ENCODE peak calls at places on chromosomes 12 and 14, in eight cellular contexts. H is GM23338, K is neural progenitor cell, E is PC-3, I is MM.1S, N is HCT116, R is GM23248, C is hepatocyte. D is an unnamed sample.

GRCh38 chr14:57847096-57847495 is 18.8 kb downstream of the SLC35F4 start:
- DNase-seq in H (no peak), K (no peak), E (no peak), I (no peak), N (no peak), R (peak; percentile 75), C (no peak), D (no peak)

GRCh38 chr12:111412007-111412829 is 6.5 kb downstream of the SH2B3 start:
- DNase-seq in H (peak; percentile 81), K (peak; percentile 74), E (no peak), I (no peak), N (no peak), R (peak; percentile 17), C (no peak), D (no peak)

GRCh38 chr14:70234066-70234950 is 45.6 kb upstream of the SLC8A3 start:
- DNase-seq in H (no peak), K (no peak), E (no peak), I (no peak), N (no peak), R (no peak), C (no peak), D (no peak)

GRCh38 chr12:75212072-75212471 is 2.4 kb upstream of the KCNC2 start:
- DNase-seq in H (no peak), K (no peak), E (no peak), I (no peak), N (no peak), R (no peak), C (no peak), D (no peak)

GRCh38 chr12:12934556-12934955 is 17.4 kb downstream of the GPRC5D start:
- DNase-seq in H (no peak), K (no peak), E (no peak), I (no peak), N (no peak), R (no peak), C (no peak), D (no peak)

GRCh38 chr14:77206261-77206824 is 24.7 kb downstream of the TMEM63C start:
- DNase-seq in H (no peak), K (no peak), E (no peak), I (no peak), N (no peak), R (no peak), C (no peak), D (no peak)

GRCh38 chr14:83260751-83261150 is 1727.1 kb upstream of the SEL1L start:
- DNase-seq in H (no peak), K (no peak), E (no peak), I (no peak), N (no peak), R (no peak), C (no peak), D (no peak)

GRCh38 chr14:78253986-78254385 is 83.8 kb downstream of the NRXN3 start:
- DNase-seq in H (no peak), K (no peak), E (peak; percentile 68), I (no peak), N (no peak), R (peak; percentile 92), C (no peak), D (no peak)

GRCh38 chr12:45276154-45276553 is 60.3 kb downstream of the ANO6 start:
- DNase-seq in H (no peak), K (no peak), E (no peak), I (no peak), N (no peak), R (no peak), C (no peak), D (no peak)

GRCh38 chr12:65470261-65470660 is 191.8 kb downstream of the MSRB3 start:
- DNase-seq in H (no peak), K (no peak), E (no peak), I (no peak), N (no peak), R (peak; percentile 30), C (no peak), D (no peak)

GRCh38 chr14:88908216-88908615 is 83.8 kb downstream of the TTC8 start:
- DNase-seq in H (no peak), K (no peak), E (no peak), I (no peak), N (no peak), R (no peak), C (no peak), D (no peak)

GRCh38 chr14:70907172-70907995 is at the start of gene PCNX1:
- DNase-seq in H (peak; percentile 95), K (peak; percentile 98), E (peak; percentile 86), I (peak; percentile 69), N (peak; percentile 46), R (peak; percentile 95), C (peak; percentile 97), D (peak; percentile 94)

GRCh38 chr14:105392161-105393090 is 5.9 kb upstream of the TEX22 start:
- DNase-seq in H (no peak), K (no peak), E (no peak), I (no peak), N (no peak), R (no peak), C (no peak), D (no peak)
- TF ChIP-seq EZH2phosphoT487 in H (no peak), K (no peak), E (no peak), I (no peak), N (no peak), R (no peak), C (no peak), D (no peak)

GRCh38 chr12:131940121-131940520 is 9.6 kb upstream of the EP400 start:
- DNase-seq in H (no peak), K (no peak), E (no peak), I (no peak), N (no peak), R (no peak), C (no peak), D (no peak)
- H3K27ac ChIP-seq in H (no peak overlapping the region), K (no peak overlapping the region), E (no peak overlapping the region), I (no peak overlapping the region), N (no peak overlapping the region), R (no peak overlapping the region), C (no peak overlapping the region), D (no peak overlapping the region)

GRCh38 chr12:1544991-1545700 is 49.2 kb downstream of the FBXL14 start:
- DNase-seq in H (peak; percentile 47), K (no peak), E (peak; percentile 68), I (no peak), N (peak; percentile 4), R (peak; percentile 56), C (no peak), D (peak; percentile 30)
- TF ChIP-seq EZH2phosphoT487 in H (no peak), K (no peak), E (no peak), I (no peak), N (no peak), R (no peak), C (no peak), D (no peak)

GRCh38 chr14:61196034-61196433 is 85.1 kb downstream of the TMEM30B start:
- DNase-seq in H (no peak), K (no peak), E (peak; percentile 53), I (no peak), N (no peak), R (no peak), C (no peak), D (no peak)
- H3K27ac ChIP-seq in H (no peak overlapping the region), K (no peak overlapping the region), E (no peak overlapping the region), I (no peak overlapping the region), N (no peak overlapping the region), R (no peak overlapping the region), C (no peak overlapping the region), D (no peak overlapping the region)

GRCh38 chr14:61284001-61284400 is 2.9 kb upstream of the TMEM30B start:
- DNase-seq in H (no peak), K (no peak), E (no peak), I (peak; percentile 6), N (no peak), R (no peak), C (no peak), D (no peak)
- TF ChIP-seq EZH2phosphoT487 in H (no peak), K (no peak), E (no peak), I (no peak), N (no peak), R (no peak), C (no peak), D (no peak)

D was measured in OCI-LY7.